ENCODE peak calls at places on chromosomes 6 and 20, in four cellular contexts. B, F, W and P are unnamed samples.

GRCh38 chr6:130018830-130019795 is 732 bp downstream of the L3MBTL3 start:
- DNase-seq in B (peak; percentile 65), F (peak; percentile 26), W (peak; percentile 24), P (peak; percentile 6)

GRCh38 chr20:62365814-62366369 is 1.2 kb downstream of the LAMA5 start:
- DNase-seq in F (peak; percentile 85), B (peak; percentile 46), W (peak; percentile 67), P (no peak)

GRCh38 chr6:24583463-24584389 is 62.3 kb downstream of the KIAA0319 start:
- DNase-seq in W (peak; percentile 60), B (peak; percentile 69), F (peak; percentile 70), P (peak; percentile 59)

GRCh38 chr6:113451030-113451429 is 406.1 kb upstream of the MARCKS start:
- DNase-seq in W (no peak), B (no peak), F (no peak), P (no peak)

GRCh38 chr6:51562198-51562597 is 525.2 kb downstream of the PKHD1 start:
- DNase-seq in B (no peak), W (no peak), F (no peak), P (no peak)

GRCh38 chr20:32457476-32457986 is 99.4 kb downstream of the ASXL1 start:
- DNase-seq in F (peak; percentile 82), B (peak; percentile 70), W (peak; percentile 58), P (no peak)

GRCh38 chr20:46268131-46268611 is 40.1 kb downstream of the CDH22 start:
- DNase-seq in W (no peak), B (no peak), F (no peak), P (no peak)

GRCh38 chr6:101396552-101397173 is 3.2 kb downstream of the GRIK2 start:
- DNase-seq in F (peak; percentile 34), B (peak; percentile 65), W (peak; percentile 61), P (no peak)

GRCh38 chr20:37562695-37563480 is 35.2 kb upstream of the BLCAP start:
- DNase-seq in W (no peak), B (no peak), F (no peak), P (no peak)

GRCh38 chr6:16769986-16770376 is 8.7 kb upstream of the ATXN1 start:
- DNase-seq in B (no peak), W (no peak), F (peak; percentile 28), P (no peak)

GRCh38 chr20:63061701-63062100 is 54.9 kb upstream of the BHLHE23 start:
- DNase-seq in B (peak; percentile 38), W (no peak), F (no peak), P (no peak)

GRCh38 chr6:44367686-44368085 is 19.8 kb upstream of the CDC5L start:
- DNase-seq in B (no peak), W (no peak), F (no peak), P (no peak)

GRCh38 chr6:24949020-24949569 is 13.3 kb upstream of the RIPOR2 start:
- DNase-seq in B (no peak), F (no peak), W (no peak), P (no peak)

GRCh38 chr6:17820055-17820454 is 113.3 kb upstream of the NUP153 start:
- DNase-seq in F (peak; percentile 54), W (no peak), B (no peak), P (peak; percentile 9)

GRCh38 chr6:3518356-3518841 is 61.5 kb upstream of the SLC22A23 start:
- DNase-seq in B (no peak), W (peak; percentile 53), F (peak; percentile 55), P (peak; percentile 51)

GRCh38 chr6:17015551-17016381 is 86.1 kb upstream of the STMND1 start:
- DNase-seq in F (no peak), W (no peak), B (peak; percentile 59), P (peak; percentile 4)

GRCh38 chr6:111992851-111993250 is 61.1 kb upstream of the CCN6 start:
- DNase-seq in B (no peak), W (no peak), F (no peak), P (no peak)

GRCh38 chr6:33271098-33271607 is 523 bp downstream of the VPS52 start:
- DNase-seq in F (no peak), W (no peak), B (no peak), P (no peak)

GRCh38 chr20:58231678-58232077 is 3.2 kb upstream of the ANKRD60 start:
- DNase-seq in W (no peak), F (peak; percentile 37), B (no peak), P (no peak)

GRCh38 chr6:53074347-53074746 is 9.1 kb downstream of the FBXO9 start:
- DNase-seq in W (no peak), B (no peak), F (no peak), P (no peak)

GRCh38 chr6:90068264-90068663 is 174.0 kb downstream of the GJA10 start:
- DNase-seq in F (peak; percentile 7), W (no peak), B (no peak), P (no peak)

GRCh38 chr20:58664883-58665282 is 13.8 kb downstream of the STX16 start:
- DNase-seq in B (no peak), W (no peak), F (no peak), P (no peak)

GRCh38 chr6:170347091-170347490 is 40.5 kb downstream of the FAM120B start:
- DNase-seq in B (no peak), F (no peak), W (no peak), P (no peak)

GRCh38 chr20:61980647-61981583 is 84.8 kb downstream of the TAF4 start:
- DNase-seq in W (no peak), B (no peak), F (peak; percentile 65), P (no peak)

GRCh38 chr6:90319979-90320667 is 23.5 kb upstream of the BACH2 start:
- DNase-seq in W (no peak), F (no peak), B (no peak), P (no peak)

GRCh38 chr6:92888316-92888715 is 531.0 kb downstream of the EPHA7 start:
- DNase-seq in B (no peak), F (no peak), W (no peak), P (no peak)

GRCh38 chr20:53202781-53203180 is 230.6 kb downstream of the TSHZ2 start:
- DNase-seq in F (peak; percentile 8), B (no peak), W (no peak), P (no peak)

GRCh38 chr6:127053032-127053908 is 65.2 kb upstream of the RSPO3 start:
- DNase-seq in W (no peak), B (no peak), F (no peak), P (no peak)

GRCh38 chr20:11745160-11745559 is 172.5 kb upstream of the BTBD3 start:
- DNase-seq in W (no peak), B (no peak), F (no peak), P (no peak)

GRCh38 chr6:157428418-157429202 is 47.6 kb downstream of the ZDHHC14 start:
- DNase-seq in F (peak; percentile 16), B (no peak), W (peak; percentile 40), P (no peak)
- H3K4me1 ChIP-seq in F (peaks cover 12% of the 10 kb centered on the region), B (no peaks in the 10 kb centered on the region), W (no peaks in the 10 kb centered on the region), P (peaks cover 24% of the 10 kb centered on the region)

GRCh38 chr6:28867078-28867414 is 56.7 kb downstream of the TRIM27 start:
- DNase-seq in B (no peak), W (no peak), F (no peak), P (no peak)

GRCh38 chr6:28868873-28869272 is 54.9 kb downstream of the TRIM27 start:
- DNase-seq in F (no peak), B (no peak), W (no peak), P (no peak)

GRCh38 chr6:28864321-28864923 is 59.4 kb downstream of the TRIM27 start:
- DNase-seq in F (no peak), W (peak; percentile 78), B (no peak), P (no peak)

GRCh38 chr6:28863607-28864320 is 60.0 kb downstream of the TRIM27 start:
- DNase-seq in B (peak; percentile 76), F (peak; percentile 87), W (peak; percentile 68), P (peak; percentile 39)

GRCh38 chr6:28866342-28867077 is 57.3 kb downstream of the TRIM27 start:
- DNase-seq in B (peak; percentile 69), F (peak; percentile 86), W (peak; percentile 68), P (no peak)
- TF ChIP-seq POLR2A in B (no peak), F (peak; percentile 36), W (peak; percentile 16), P (no peak)

DNA sequence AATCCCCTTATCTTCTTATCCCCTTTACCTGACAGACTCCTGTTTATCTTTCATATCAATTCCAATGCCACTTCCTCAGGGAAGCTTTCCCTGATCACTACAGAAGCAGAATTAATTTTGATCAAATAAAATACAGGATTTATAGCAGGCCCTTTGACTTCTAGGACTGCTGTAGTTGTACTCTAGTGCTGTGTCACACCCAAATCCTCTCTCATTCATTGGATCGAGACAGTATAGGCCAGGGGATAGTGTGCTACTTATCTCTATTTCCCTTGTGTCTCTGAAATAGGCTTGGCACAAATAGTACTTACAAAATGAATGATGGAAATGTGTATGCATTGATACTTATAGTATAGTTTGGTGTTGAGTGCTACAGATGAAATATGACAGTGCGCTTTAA is 19.8 kb downstream of the RALY start:
- DNase-seq in B (no peak), W (no peak), F (no peak), P (no peak)
- H3K4me1 ChIP-seq in B (no peaks in the 10 kb centered on the region), W (no peaks in the 10 kb centered on the region), F (peaks cover 20% of the 10 kb centered on the region), P (peaks cover 94% of the 10 kb centered on the region)

GRCh38 chr6:31586013-31586412 is at the start of gene LST1:
- DNase-seq in F (no peak), B (peak; percentile 60), W (no peak), P (no peak)
- TF ChIP-seq POLR2A in F (no peak), B (no peak), W (no peak), P (no peak)

GRCh38 chr6:12509060-12509459 is 207.5 kb upstream of the PHACTR1 start:
- DNase-seq in W (no peak), F (no peak), B (no peak), P (no peak)
- H3K4me1 ChIP-seq in W (no peaks in the 10 kb centered on the region), F (peaks cover 4% of the 10 kb centered on the region), B (no peaks in the 10 kb centered on the region), P (no peaks in the 10 kb centered on the region)

GRCh38 chr20:3797592-3798404 is 1.7 kb downstream of the CDC25B start:
- DNase-seq in B (peak; percentile 48), W (no peak), F (no peak), P (no peak)

GRCh38 chr20:3794701-3795420 is 1.2 kb upstream of the CDC25B start:
- DNase-seq in W (no peak), B (no peak), F (no peak), P (no peak)

GRCh38 chr20:3796477-3797225 is 541 bp downstream of the CDC25B start:
- DNase-seq in W (no peak), B (no peak), F (no peak), P (no peak)

GRCh38 chr20:3797226-3797545 is 1.1 kb downstream of the CDC25B start:
- DNase-seq in W (no peak), B (no peak), F (no peak), P (no peak)

GRCh38 chr20:3795511-3796468 is at the start of gene CDC25B:
- DNase-seq in W (peak; percentile 90), F (peak; percentile 96), B (peak; percentile 94), P (peak; percentile 90)
- TF ChIP-seq POLR2A in W (peak; percentile 26), F (peak; percentile 89), B (peak; percentile 51), P (peak; percentile 55)